ENCODE peak calls at places on chromosomes 16 and 17, in six cellular contexts. L is body of pancreas, D is lower lobe of right lung, O is Caco-2, Z is hepatocyte, E is right atrium auricular region. A is an unnamed sample. For H3K27me3, the result is how much of the 10 kb centered on the place peaks cover.

GRCh38 chr16:9846362-9847099 is 335.7 kb downstream of the GRIN2A start:
- DNase-seq in E (no peak), Z (no peak), L (no peak), D (no peak), O (no peak), A (no peak)

GRCh38 chr17:27461192-27461859 is 5.1 kb downstream of the KSR1 start:
- DNase-seq in Z (peak), O (peak), E (no peak), D (no peak), L (no peak), A (no peak)

GRCh38 chr16:386641-387156 is 4.9 kb upstream of the PGAP6 start:
- DNase-seq in O (no peak), E (no peak), D (no peak), L (no peak), Z (peak), A (no peak)

GRCh38 chr17:79041723-79042420 is 17.9 kb downstream of the C1QTNF1 start:
- DNase-seq in L (no peak), Z (no peak), D (no peak), O (no peak), E (no peak), A (no peak)

GRCh38 chr16:73202176-73202729 is 154.3 kb upstream of the ZFHX3 start:
- DNase-seq in D (no peak), L (peak), Z (peak), O (no peak), E (no peak), A (peak)

GRCh38 chr17:1227917-1228751 is 42.1 kb upstream of the BHLHA9 start:
- DNase-seq in E (no peak), L (no peak), D (peak), Z (peak), O (no peak), A (peak)

GRCh38 chr16:25257956-25258855 is 561 bp upstream of the ZKSCAN2 start:
- DNase-seq in Z (peak), D (peak), E (no peak), L (peak), O (peak), A (peak)

GRCh38 chr17:7137182-7137943 is 22.7 kb upstream of the ASGR2 start:
- DNase-seq in O (no peak), L (no peak), E (no peak), Z (no peak), D (peak), A (no peak)

GRCh38 chr17:31587462-31587861 is 196.0 kb downstream of the RAB11FIP4 start:
- DNase-seq in L (no peak), O (no peak), E (no peak), Z (no peak), D (no peak), A (no peak)

GRCh38 chr16:30368122-30368791 is 2.0 kb downstream of the TBC1D10B start:
- DNase-seq in Z (peak), L (no peak), E (peak), D (no peak), O (no peak), A (peak)

GRCh38 chr17:19004601-19005441 is at the start of gene FAM83G:
- DNase-seq in E (peak), L (peak), D (peak), Z (peak), O (peak), A (peak)

GRCh38 chr16:66814734-66815133 is 13.3 kb upstream of the TERB1 start:
- DNase-seq in Z (no peak), D (no peak), E (no peak), O (no peak), L (no peak), A (no peak)

GRCh38 chr17:1928976-1929375 is 96.2 kb downstream of the RTN4RL1 start:
- DNase-seq in E (peak), L (no peak), D (no peak), Z (no peak), O (no peak), A (no peak)

GRCh38 chr16:642189-643049 is 791 bp downstream of the MCRIP2 start:
- DNase-seq in E (no peak), L (peak), D (peak), Z (peak), O (peak), A (peak)

GRCh38 chr17:47066841-47067682 is 88.0 kb upstream of the RPRML start:
- DNase-seq in Z (peak), E (peak), O (peak), L (peak), D (peak), A (peak)

GRCh38 chr17:31596382-31597323 is 205.2 kb downstream of the RAB11FIP4 start:
- DNase-seq in O (no peak), Z (peak), L (peak), E (peak), D (peak), A (peak)

GRCh38 chr16:55760665-55761035 is 72.2 kb downstream of the CES1 start:
- DNase-seq in O (no peak), Z (no peak), D (peak), L (no peak), E (no peak), A (no peak)

GRCh38 chr17:41516828-41517283 is 1.8 kb downstream of the KRT15 start:
- DNase-seq in D (peak), E (no peak), L (no peak), Z (no peak), O (no peak), A (no peak)

GRCh38 chr17:41520821-41521521 is 2.3 kb upstream of the KRT15 start:
- DNase-seq in E (no peak), L (no peak), Z (peak), D (no peak), O (no peak), A (no peak)

GRCh38 chr17:41518031-41518430 is 659 bp downstream of the KRT15 start:
- DNase-seq in Z (no peak), O (no peak), E (no peak), L (no peak), D (no peak), A (no peak)

GRCh38 chr17:41519501-41520224 is 973 bp upstream of the KRT15 start:
- DNase-seq in O (no peak), Z (no peak), D (no peak), L (peak), E (no peak), A (no peak)

GRCh38 chr17:41518789-41519449 is at the start of gene KRT15:
- DNase-seq in D (no peak), L (no peak), E (no peak), O (no peak), Z (no peak), A (no peak)
- TF ChIP-seq CTCF in D (no peak), L (no peak), E (no peak), O (no peak), Z (no peak), A (no peak)

GRCh38 chr17:76840443-76840767 is 27.8 kb upstream of the MGAT5B start:
- DNase-seq in O (no peak), Z (no peak), D (no peak), L (no peak), E (no peak), A (peak)
- H3K27me3 ChIP-seq in O (under half), Z (under half), D (under half), L (under half), E (under half), A (under half)

GRCh38 chr16:50530277-50531236 is 17.6 kb upstream of the NKD1 start:
- DNase-seq in D (peak), L (peak), Z (peak), E (peak), O (no peak), A (no peak)
- TF ChIP-seq CTCF in D (no peak), L (no peak), Z (no peak), E (no peak), O (no peak), A (no peak)

GRCh38 chr17:72122668-72123495 is 2.1 kb downstream of the SOX9 start:
- DNase-seq in D (no peak), L (peak), Z (peak), O (peak), E (no peak), A (peak)

GRCh38 chr17:72122002-72122310 is 1.1 kb downstream of the SOX9 start:
- DNase-seq in O (no peak), D (no peak), Z (peak), L (no peak), E (no peak), A (no peak)

GRCh38 chr17:72121164-72122001 is 563 bp downstream of the SOX9 start:
- DNase-seq in L (peak), D (peak), Z (peak), O (peak), E (peak), A (peak)

GRCh38 chr17:72123496-72123963 is 2.7 kb downstream of the SOX9 start:
- DNase-seq in E (no peak), L (no peak), Z (no peak), O (peak), D (no peak), A (no peak)

GRCh38 chr17:72122336-72122667 is 1.5 kb downstream of the SOX9 start:
- DNase-seq in O (no peak), Z (no peak), D (no peak), L (no peak), E (no peak), A (no peak)
- H3K27me3 ChIP-seq in O (under half), Z (under half), D (half or more), L (under half), E (under half), A (half or more)

DNA sequence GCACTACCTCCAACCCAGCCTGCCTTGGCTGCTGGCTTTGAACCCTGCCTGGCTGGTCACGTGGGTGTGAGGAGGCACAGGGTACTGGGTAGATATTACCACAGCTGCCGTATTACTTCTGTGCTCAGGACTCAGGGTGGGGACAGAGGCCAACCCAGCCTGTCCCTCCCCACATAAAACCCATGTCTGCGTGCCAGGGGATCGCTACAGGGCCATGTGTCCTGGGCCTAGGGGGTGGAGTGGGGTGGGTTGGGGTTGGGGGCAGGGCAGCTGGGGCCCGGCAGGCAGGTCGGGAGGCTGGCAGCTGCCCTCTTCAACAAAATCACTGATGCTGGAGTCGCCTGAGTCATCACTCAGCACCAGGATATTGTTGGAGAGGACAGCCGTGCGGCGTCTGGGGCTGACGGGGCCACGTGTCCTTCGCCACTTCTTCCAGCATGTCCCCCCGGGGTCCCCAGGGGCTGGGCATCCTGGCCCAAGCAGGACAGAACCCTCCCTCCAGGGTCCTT is 39.7 kb upstream of the PVALEF start:
- DNase-seq in O (no peak), D (no peak), L (no peak), Z (no peak), E (no peak), A (no peak)
- TF ChIP-seq CTCF in O (no peak), D (no peak), L (no peak), Z (no peak), E (no peak), A (no peak)

DNA sequence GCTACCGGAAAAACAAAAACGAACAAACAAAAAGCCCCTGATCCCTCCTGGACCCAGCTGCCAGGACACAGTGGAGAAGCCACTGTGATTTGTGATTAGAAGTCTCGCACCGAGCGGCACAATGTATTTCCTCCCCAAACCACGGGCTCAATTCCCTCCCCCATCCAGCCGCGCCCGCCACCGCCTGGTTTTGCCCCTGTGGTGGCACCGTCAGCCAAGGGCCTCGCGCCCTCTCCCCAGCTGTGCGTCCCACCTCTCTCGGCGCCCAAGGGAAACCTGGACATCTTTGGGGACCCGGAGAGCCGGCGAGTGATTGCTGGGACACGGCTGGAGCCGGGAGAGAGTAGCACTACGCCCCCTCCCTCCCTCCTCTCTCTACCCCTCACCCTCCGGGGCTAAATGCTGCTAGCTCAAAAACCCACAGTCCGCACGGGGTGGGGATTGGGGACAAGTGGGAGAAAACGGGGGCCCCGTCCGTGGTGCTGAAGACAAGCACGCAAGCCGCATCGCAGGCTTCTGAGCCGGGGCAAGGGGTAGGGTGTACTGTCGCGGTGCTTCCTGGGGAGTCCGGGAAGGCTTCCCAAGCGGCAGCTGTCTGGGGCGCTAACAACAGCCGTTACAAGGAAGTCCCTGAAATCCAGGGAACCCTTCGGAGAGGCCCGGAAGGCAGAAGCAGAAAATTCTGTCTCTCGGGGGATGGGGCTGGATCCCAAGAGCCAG is 1.5 kb downstream of the CBLN1 start:
- DNase-seq in Z (peak), E (no peak), L (peak), O (peak), D (no peak), A (no peak)
- H3K27me3 ChIP-seq in Z (half or more), E (half or more), L (under half), O (under half), D (half or more), A (half or more)

A was measured in cardiac muscle cell.